ENCODE peak calls at places on chromosome 7, in eight cellular contexts. Z is upper lobe of left lung, U is fibroblast of lung, R is dorsolateral prefrontal cortex, E is psoas muscle, I is A549, T is iPS DF 6.9, Y is endothelial cell of umbilical vein. B is an unnamed sample.

GRCh38 chr7:44711528-44711927 is 37.1 kb upstream of the ZMIZ2 start:
- DNase-seq in Z (no peak), U (no peak), R (no peak), E (no peak), I (no peak), T (no peak), Y (no peak), B (no peak)

GRCh38 chr7:65972976-65973375 is 9.0 kb downstream of the GUSB start:
- DNase-seq in Z (no peak), U (no peak), R (no peak), E (no peak), I (no peak), T (no peak), Y (no peak), B (no peak)

GRCh38 chr7:107173691-107174406 is 5.0 kb downstream of the HBP1 start:
- DNase-seq in Z (no peak), U (no peak), R (no peak), E (no peak), I (no peak), T (no peak), Y (no peak), B (no peak)

GRCh38 chr7:99619571-99620130 is 2.9 kb downstream of the ZSCAN25 start:
- DNase-seq in Z (no peak), U (no peak), R (no peak), E (no peak), I (no peak), T (no peak), Y (no peak), B (no peak)

GRCh38 chr7:2079332-2080068 is 153.2 kb downstream of the MAD1L1 start:
- DNase-seq in Z (no peak), U (no peak), R (no peak), E (no peak), I (no peak), T (no peak), Y (no peak), B (no peak)

GRCh38 chr7:93414574-93414973 is 159.9 kb downstream of the CALCR start:
- DNase-seq in Z (no peak), U (no peak), R (no peak), E (no peak), I (no peak), T (no peak), Y (no peak), B (no peak)

GRCh38 chr7:129136887-129137647 is 7.4 kb upstream of the TSPAN33 start:
- DNase-seq in Z (no peak), U (no peak), R (no peak), E (no peak), I (no peak), T (no peak), Y (peak), B (no peak)

GRCh38 chr7:16504019-16504418 is 22.6 kb upstream of the LRRC72 start:
- DNase-seq in Z (no peak), U (peak), R (no peak), E (no peak), I (peak), T (no peak), Y (no peak), B (peak)

GRCh38 chr7:105854516-105854915 is 21.9 kb downstream of the ATXN7L1 start:
- DNase-seq in Z (no peak), U (no peak), R (no peak), E (no peak), I (no peak), T (no peak), Y (no peak), B (no peak)

GRCh38 chr7:16982640-16983103 is 100.9 kb upstream of the AGR3 start:
- DNase-seq in Z (peak), U (peak), R (no peak), E (no peak), I (peak), T (no peak), Y (peak), B (peak)

GRCh38 chr7:28723336-28723735 is 234.8 kb downstream of the TRIL start:
- DNase-seq in Z (no peak), U (no peak), R (peak), E (no peak), I (no peak), T (no peak), Y (no peak), B (no peak)

GRCh38 chr7:7183061-7183832 is 903 bp downstream of the C1GALT1 start:
- DNase-seq in Z (peak), U (peak), R (peak), E (peak), I (peak), T (no peak), Y (peak), B (no peak)

GRCh38 chr7:128135275-128136214 is 104.3 kb upstream of the LRRC4 start:
- DNase-seq in Z (peak), U (peak), R (no peak), E (peak), I (peak), T (no peak), Y (peak), B (no peak)

GRCh38 chr7:100192951-100193350 is 15.2 kb downstream of the STAG3 start:
- DNase-seq in Z (no peak), U (no peak), R (no peak), E (no peak), I (no peak), T (no peak), Y (no peak), B (no peak)

GRCh38 chr7:55770778-55771177 is 91.8 kb downstream of the SEPTIN14 start:
- DNase-seq in Z (no peak), U (no peak), R (no peak), E (no peak), I (no peak), T (no peak), Y (no peak), B (no peak)

GRCh38 chr7:6615853-6616555 is 594 bp downstream of the ZNF853 start:
- DNase-seq in Z (no peak), U (no peak), R (no peak), E (peak), I (no peak), T (no peak), Y (no peak), B (no peak)

GRCh38 chr7:100372256-100372655 is 1.0 kb upstream of the PILRA start:
- DNase-seq in Z (peak), U (peak), R (no peak), E (peak), I (no peak), T (no peak), Y (no peak), B (peak)

GRCh38 chr7:22441157-22441556 is 58.8 kb downstream of the STEAP1B start:
- DNase-seq in Z (no peak), U (no peak), R (no peak), E (no peak), I (no peak), T (no peak), Y (peak), B (no peak)

GRCh38 chr7:116547347-116547746 is 22.5 kb downstream of the CAV1 start:
- DNase-seq in Z (no peak), U (peak), R (no peak), E (peak), I (no peak), T (no peak), Y (no peak), B (peak)

GRCh38 chr7:50268223-50268622 is 36.3 kb upstream of the IKZF1 start:
- DNase-seq in Z (no peak), U (no peak), R (no peak), E (no peak), I (no peak), T (no peak), Y (no peak), B (no peak)

GRCh38 chr7:123057926-123058325 is 62.4 kb upstream of the TAS2R16 start:
- DNase-seq in Z (no peak), U (no peak), R (no peak), E (no peak), I (no peak), T (no peak), Y (no peak), B (no peak)

GRCh38 chr7:139358541-139359365 is 941 bp upstream of the LUC7L2 start:
- DNase-seq in Z (no peak), U (peak), R (no peak), E (no peak), I (peak), T (peak), Y (peak), B (no peak)

GRCh38 chr7:148567524-148567923 is 23.0 kb upstream of the C7orf33 start:
- DNase-seq in Z (no peak), U (no peak), R (no peak), E (no peak), I (no peak), T (peak), Y (no peak), B (no peak)

GRCh38 chr7:2936301-2936700 is 92.2 kb upstream of the GNA12 start:
- DNase-seq in Z (peak), U (no peak), R (no peak), E (no peak), I (no peak), T (no peak), Y (no peak), B (no peak)

GRCh38 chr7:100437150-100438100 is 1.1 kb upstream of the PPP1R35 start:
- DNase-seq in Z (no peak), U (no peak), R (peak), E (no peak), I (no peak), T (no peak), Y (no peak), B (no peak)

GRCh38 chr7:85622059-85622458 is 435.2 kb upstream of the SEMA3D start:
- DNase-seq in Z (no peak), U (no peak), R (no peak), E (no peak), I (no peak), T (no peak), Y (no peak), B (no peak)

GRCh38 chr7:128427289-128427891 is 17.6 kb upstream of the IMPDH1 start:
- DNase-seq in Z (peak), U (peak), R (no peak), E (no peak), I (peak), T (no peak), Y (peak), B (no peak)

GRCh38 chr7:13945670-13946069 is 43.8 kb downstream of the ETV1 start:
- DNase-seq in Z (peak), U (peak), R (no peak), E (no peak), I (no peak), T (no peak), Y (no peak), B (no peak)

GRCh38 chr7:47714669-47715607 is 133.0 kb upstream of the TNS3 start:
- DNase-seq in Z (no peak), U (no peak), R (no peak), E (no peak), I (no peak), T (no peak), Y (no peak), B (no peak)

GRCh38 chr7:33726582-33726981 is 178.8 kb upstream of the BMPER start:
- DNase-seq in Z (no peak), U (no peak), R (no peak), E (no peak), I (no peak), T (no peak), Y (peak), B (no peak)

GRCh38 chr7:102220929-102221850 is 65.5 kb upstream of the SH2B2 start:
- DNase-seq in Z (no peak), U (peak), R (no peak), E (no peak), I (no peak), T (no peak), Y (peak), B (peak)

GRCh38 chr7:116425647-116426209 is 73.8 kb upstream of the CAV2 start:
- DNase-seq in Z (no peak), U (no peak), R (no peak), E (no peak), I (no peak), T (no peak), Y (peak), B (no peak)

GRCh38 chr7:24504871-24505270 is 68.4 kb upstream of the PALS2 start:
- DNase-seq in Z (no peak), U (no peak), R (no peak), E (no peak), I (no peak), T (no peak), Y (no peak), B (no peak)

GRCh38 chr7:158749396-158749795 is 44.8 kb upstream of the NCAPG2 start:
- DNase-seq in Z (no peak), U (no peak), R (no peak), E (no peak), I (no peak), T (no peak), Y (no peak), B (no peak)

GRCh38 chr7:1987591-1988532 is 244.9 kb downstream of the MAD1L1 start:
- DNase-seq in Z (no peak), U (no peak), R (no peak), E (peak), I (no peak), T (no peak), Y (no peak), B (no peak)

GRCh38 chr7:825386-825785 is 6.9 kb upstream of the SUN1 start:
- DNase-seq in Z (no peak), U (peak), R (no peak), E (no peak), I (no peak), T (no peak), Y (no peak), B (no peak)
- H3K4me3 ChIP-seq in Z (no peak), U (no peak), R (no peak), E (no peak), I (no peak), T (no peak), Y (no peak), B (no peak)

GRCh38 chr7:43586251-43586900 is 3.5 kb downstream of the STK17A start:
- DNase-seq in Z (no peak), U (no peak), R (no peak), E (no peak), I (peak), T (no peak), Y (peak), B (no peak)
- H3K4me3 ChIP-seq in Z (no peak), U (peak), R (no peak), E (no peak), I (no peak), T (no peak), Y (peak), B (no peak)

GRCh38 chr7:90246184-90246583 is 1.2 kb downstream of the CFAP69 start:
- DNase-seq in Z (peak), U (peak), R (no peak), E (no peak), I (no peak), T (peak), Y (no peak), B (peak)
- H3K4me3 ChIP-seq in Z (no peak), U (no peak), R (peak), E (peak), I (no peak), T (no peak), Y (no peak), B (peak)

DNA sequence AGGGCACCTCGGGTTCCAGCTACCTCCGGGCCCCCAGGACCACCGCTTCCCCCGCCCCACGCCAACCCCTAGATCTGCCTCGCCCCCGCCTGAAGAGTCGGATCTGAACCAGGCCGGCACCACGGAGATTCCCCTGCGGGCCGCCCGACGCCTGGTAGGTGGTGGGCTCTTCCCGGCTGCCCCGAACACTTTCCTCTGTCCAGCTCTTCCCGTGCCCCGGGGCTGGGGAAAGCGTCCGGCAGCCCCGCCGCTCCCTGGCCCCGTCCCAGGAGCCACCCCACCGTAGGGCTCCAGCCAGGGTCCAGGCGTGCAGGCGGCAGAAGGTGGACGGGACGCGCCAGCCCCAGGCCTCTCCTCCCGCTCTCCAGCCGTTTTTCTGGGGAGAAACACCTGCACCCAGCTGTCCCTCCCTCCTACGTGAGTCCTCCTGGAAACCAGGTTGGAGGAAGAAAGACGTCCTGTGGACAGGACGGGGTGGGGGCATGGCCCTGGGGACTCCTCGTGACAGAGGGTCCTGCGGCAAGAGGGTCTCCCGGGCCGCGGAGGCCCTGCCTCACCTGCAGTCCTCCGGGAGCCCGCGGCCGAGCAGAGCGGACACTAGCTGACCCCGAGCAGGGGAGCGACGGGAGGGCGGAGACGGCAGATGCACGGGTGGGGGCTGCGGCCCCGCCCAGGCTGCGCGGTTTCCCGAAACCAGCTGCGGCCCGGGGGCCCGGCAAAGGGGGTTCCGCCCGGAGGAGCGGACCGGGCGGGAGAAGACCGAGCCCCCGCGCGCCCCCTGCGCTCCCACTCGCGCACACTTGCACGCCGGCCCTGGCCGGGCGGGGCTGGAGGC is at the start of gene TMEM176B:
- DNase-seq in Z (no peak), U (no peak), R (no peak), E (peak), I (no peak), T (no peak), Y (no peak), B (no peak)
- H3K4me3 ChIP-seq in Z (peak), U (no peak), R (peak), E (peak), I (no peak), T (peak), Y (no peak), B (peak)

GRCh38 chr7:613442-614140 is 93.9 kb upstream of the PDGFA start:
- DNase-seq in Z (no peak), U (no peak), R (peak), E (peak), I (no peak), T (no peak), Y (no peak), B (no peak)
- H3K4me3 ChIP-seq in Z (no peak), U (no peak), R (no peak), E (no peak), I (no peak), T (no peak), Y (no peak), B (no peak)

GRCh38 chr7:131020759-131021219 is 286.8 kb upstream of the KLF14 start:
- DNase-seq in Z (no peak), U (no peak), R (no peak), E (no peak), I (no peak), T (no peak), Y (no peak), B (no peak)

GRCh38 chr7:131019351-131019750 is 285.3 kb upstream of the KLF14 start:
- DNase-seq in Z (no peak), U (no peak), R (no peak), E (no peak), I (no peak), T (no peak), Y (no peak), B (no peak)

GRCh38 chr7:131026297-131027003 is 292.4 kb upstream of the KLF14 start:
- DNase-seq in Z (no peak), U (peak), R (no peak), E (no peak), I (no peak), T (no peak), Y (no peak), B (no peak)

GRCh38 chr7:131021460-131021859 is 287.5 kb upstream of the KLF14 start:
- DNase-seq in Z (no peak), U (no peak), R (no peak), E (no peak), I (no peak), T (no peak), Y (no peak), B (no peak)

GRCh38 chr7:131021902-131022301 is 287.9 kb upstream of the KLF14 start:
- DNase-seq in Z (peak), U (no peak), R (no peak), E (no peak), I (no peak), T (no peak), Y (no peak), B (no peak)
- H3K4me3 ChIP-seq in Z (no peak), U (no peak), R (no peak), E (no peak), I (no peak), T (no peak), Y (no peak), B (no peak)

GRCh38 chr7:95324396-95324795 is at the start of gene PON1:
- DNase-seq in Z (no peak), U (no peak), R (no peak), E (no peak), I (no peak), T (no peak), Y (no peak), B (no peak)
- H3K4me3 ChIP-seq in Z (no peak), U (no peak), R (no peak), E (no peak), I (peak), T (no peak), Y (no peak), B (no peak)

GRCh38 chr7:135965602-135966001 is 11.6 kb downstream of the MTPN start:
- DNase-seq in Z (no peak), U (no peak), R (no peak), E (no peak), I (no peak), T (no peak), Y (no peak), B (no peak)
- H3K4me3 ChIP-seq in Z (no peak), U (no peak), R (no peak), E (no peak), I (no peak), T (no peak), Y (no peak), B (no peak)

DNA sequence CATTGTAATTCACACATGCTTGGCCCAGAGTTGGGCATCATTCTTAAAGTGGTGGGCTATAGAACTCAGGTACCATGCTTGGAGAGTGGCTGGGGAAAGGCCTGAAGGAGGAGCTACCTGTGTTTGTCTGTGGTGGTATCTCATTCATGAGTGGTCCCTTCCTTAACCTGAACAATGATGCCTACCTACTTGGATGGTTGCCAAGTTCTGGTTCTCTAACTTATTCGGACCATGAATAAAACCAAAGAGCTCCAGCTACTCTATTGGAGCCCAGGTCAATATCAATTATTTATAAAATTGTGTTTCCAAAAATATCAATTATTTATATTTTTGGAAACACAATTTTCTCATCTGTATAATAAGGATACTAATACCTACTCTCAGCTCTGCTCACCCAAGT is 2.9 kb upstream of the GPR37 start:
- DNase-seq in Z (no peak), U (no peak), R (no peak), E (no peak), I (no peak), T (no peak), Y (no peak), B (no peak)
- H3K4me3 ChIP-seq in Z (no peak), U (no peak), R (no peak), E (no peak), I (no peak), T (no peak), Y (no peak), B (no peak)